ENCODE peak calls at places on chromosomes 7 and 10, in five cellular contexts. O, N, Y, P and Q are unnamed samples.

GRCh38 chr7:23685770-23686169 is 5.8 kb downstream of the FAM221A start:
- DNase-seq in Y (no peak), O (no peak), N (no peak), P (no peak), Q (no peak)

GRCh38 chr10:125482108-125482507 is 200.9 kb downstream of the TEX36 start:
- DNase-seq in Y (no peak), O (no peak), P (no peak), N (no peak), Q (no peak)

GRCh38 chr10:130194991-130195645 is 58.9 kb downstream of the GLRX3 start:
- DNase-seq in Y (no peak), N (no peak), O (no peak), P (no peak), Q (no peak)

GRCh38 chr10:49164587-49165188 is 23.5 kb downstream of the TMEM273 start:
- DNase-seq in N (no peak), O (no peak), Y (peak; percentile 92), P (peak; percentile 69), Q (no peak)

GRCh38 chr10:124185074-124185473 is 91.7 kb upstream of the CHST15 start:
- DNase-seq in P (no peak), O (no peak), Y (no peak), N (peak; percentile 65), Q (no peak)

GRCh38 chr10:86105640-86106039 is 261.0 kb downstream of the GRID1 start:
- DNase-seq in Y (no peak), N (peak; percentile 48), O (no peak), P (no peak), Q (no peak)

GRCh38 chr10:47413531-47414226 is 29.6 kb upstream of the ZNF488 start:
- DNase-seq in Y (no peak), O (no peak), P (no peak), N (peak; percentile 63), Q (no peak)

GRCh38 chr10:33355267-33355666 is 20.8 kb upstream of the NRP1 start:
- DNase-seq in Y (no peak), P (no peak), O (no peak), N (no peak), Q (no peak)

GRCh38 chr7:137592232-137592896 is 248.8 kb upstream of the PTN start:
- DNase-seq in O (peak; percentile 66), P (peak; percentile 70), N (peak; percentile 88), Y (peak; percentile 31), Q (no peak)

GRCh38 chr10:35545878-35546631 is 59.1 kb upstream of the GJD4 start:
- DNase-seq in P (no peak), O (no peak), Y (no peak), N (no peak), Q (peak; percentile 1)

GRCh38 chr10:68327889-68328786 is 3.7 kb upstream of the HNRNPH3 start:
- DNase-seq in N (no peak), P (no peak), Y (peak; percentile 64), O (no peak), Q (peak; percentile 59)

GRCh38 chr7:99500637-99501009 is 542 bp upstream of the ZNF394 start:
- DNase-seq in O (no peak), N (no peak), P (no peak), Y (no peak), Q (no peak)

GRCh38 chr7:124251616-124252015 is 218.7 kb upstream of the TMEM229A start:
- DNase-seq in Y (no peak), P (no peak), N (no peak), O (no peak), Q (no peak)

GRCh38 chr7:27198138-27198841 is 1.6 kb downstream of the HOXA13 start:
- DNase-seq in N (no peak), P (no peak), Y (no peak), O (no peak), Q (no peak)

GRCh38 chr7:101567231-101567630 is 61.9 kb downstream of the MYL10 start:
- DNase-seq in O (no peak), N (no peak), P (no peak), Y (no peak), Q (no peak)

GRCh38 chr10:125091891-125092290 is 68.5 kb downstream of the CTBP2 start:
- DNase-seq in N (no peak), P (no peak), Y (no peak), O (no peak), Q (no peak)

GRCh38 chr7:85025312-85025756 is 161.5 kb downstream of the SEMA3D start:
- DNase-seq in O (no peak), Y (no peak), N (no peak), P (no peak), Q (no peak)

GRCh38 chr7:80307251-80307856 is 172.7 kb downstream of the GNAI1 start:
- DNase-seq in P (no peak), Y (no peak), N (no peak), O (peak; percentile 36), Q (peak; percentile 41)

GRCh38 chr10:21207852-21208646 is 310.9 kb upstream of the NEBL start:
- DNase-seq in N (no peak), O (no peak), P (no peak), Y (no peak), Q (no peak)

GRCh38 chr7:71132521-71133231 is 732 bp downstream of the GALNT17 start:
- DNase-seq in P (peak; percentile 3), Y (no peak), O (no peak), N (no peak), Q (no peak)

DNA sequence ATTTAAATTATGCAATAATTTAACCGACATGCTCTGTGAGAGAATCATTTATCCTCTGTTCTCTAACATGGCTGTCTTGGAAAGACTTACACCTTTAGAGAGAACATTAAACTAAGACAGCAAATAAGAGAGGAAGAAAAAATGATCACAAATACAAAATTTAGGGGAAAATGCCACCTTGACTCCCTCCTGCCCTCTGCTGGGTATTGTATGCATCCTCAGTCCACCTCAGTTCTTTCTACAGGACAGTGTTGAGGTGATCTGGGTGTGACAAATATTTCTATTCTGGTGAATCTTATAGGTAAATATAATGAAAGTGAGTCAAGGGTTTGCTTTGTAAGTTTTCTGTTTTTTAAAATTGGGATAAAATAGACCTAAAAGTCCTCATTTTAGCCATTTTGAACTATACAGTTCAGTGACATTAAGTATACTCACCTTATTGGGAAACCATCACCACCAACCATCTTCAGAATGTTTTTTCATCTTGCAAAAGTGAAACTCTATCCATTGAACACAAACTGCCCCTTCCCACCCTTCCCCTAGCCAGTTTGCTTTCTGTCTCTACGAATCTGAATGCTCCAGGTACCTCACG is 61.5 kb upstream of the ELMO1 start:
- DNase-seq in O (no peak), N (no peak), Y (peak; percentile 6), P (peak; percentile 36), Q (no peak)
- TF ChIP-seq CTCF in O (no peak), N (peak; percentile 49), Y (peak; percentile 87), P (peak; percentile 74), Q (peak; percentile 37)

DNA sequence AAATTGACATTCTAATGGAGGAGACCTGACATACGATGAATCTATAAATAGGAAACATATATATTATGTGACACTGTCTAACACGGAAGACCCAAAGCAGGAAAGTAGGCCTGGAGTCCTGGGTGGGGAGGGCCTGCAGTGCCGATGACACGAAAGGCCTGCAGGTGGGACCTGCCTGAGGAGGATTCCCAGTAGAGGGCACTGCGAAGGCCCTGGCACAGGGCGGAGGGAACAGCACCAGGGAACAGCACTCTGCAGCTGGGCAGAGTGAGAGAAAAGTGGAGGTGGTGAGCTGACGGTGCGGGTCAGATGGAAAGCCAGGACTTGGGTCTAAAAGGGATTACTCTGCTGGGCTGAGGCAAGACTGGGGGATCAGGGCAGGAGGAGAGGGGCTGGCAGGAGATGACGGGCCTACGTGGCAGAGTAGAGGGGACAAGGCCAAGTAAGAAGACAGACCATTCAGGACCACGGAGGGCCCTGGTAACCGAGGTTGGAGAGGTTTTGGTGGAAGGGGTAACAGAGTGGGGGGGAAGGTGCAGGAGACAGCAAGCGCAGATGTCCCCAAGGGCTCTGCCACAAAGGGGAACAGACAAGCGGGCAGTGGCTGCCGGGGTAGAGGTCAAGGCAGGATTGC is 8.1 kb downstream of the ZNF746 start:
- DNase-seq in N (no peak), P (no peak), O (no peak), Y (no peak), Q (no peak)
- TF ChIP-seq CTCF in N (no peak), P (no peak), O (peak; percentile 18), Y (peak; percentile 49), Q (no peak)

GRCh38 chr7:118352854-118353453 is 128.4 kb downstream of the ANKRD7 start:
- DNase-seq in Y (peak; percentile 29), N (no peak), P (no peak), O (no peak), Q (no peak)
- TF ChIP-seq CTCF in Y (peak; percentile 68), N (peak; percentile 64), P (no peak), O (no peak), Q (no peak)

GRCh38 chr7:108875139-108875538 is 305.5 kb downstream of the DNAJB9 start:
- DNase-seq in Y (peak; percentile 8), O (peak; percentile 2), P (no peak), N (no peak), Q (no peak)
- TF ChIP-seq CTCF in Y (peak; percentile 71), O (peak; percentile 56), P (no peak), N (no peak), Q (no peak)

DNA sequence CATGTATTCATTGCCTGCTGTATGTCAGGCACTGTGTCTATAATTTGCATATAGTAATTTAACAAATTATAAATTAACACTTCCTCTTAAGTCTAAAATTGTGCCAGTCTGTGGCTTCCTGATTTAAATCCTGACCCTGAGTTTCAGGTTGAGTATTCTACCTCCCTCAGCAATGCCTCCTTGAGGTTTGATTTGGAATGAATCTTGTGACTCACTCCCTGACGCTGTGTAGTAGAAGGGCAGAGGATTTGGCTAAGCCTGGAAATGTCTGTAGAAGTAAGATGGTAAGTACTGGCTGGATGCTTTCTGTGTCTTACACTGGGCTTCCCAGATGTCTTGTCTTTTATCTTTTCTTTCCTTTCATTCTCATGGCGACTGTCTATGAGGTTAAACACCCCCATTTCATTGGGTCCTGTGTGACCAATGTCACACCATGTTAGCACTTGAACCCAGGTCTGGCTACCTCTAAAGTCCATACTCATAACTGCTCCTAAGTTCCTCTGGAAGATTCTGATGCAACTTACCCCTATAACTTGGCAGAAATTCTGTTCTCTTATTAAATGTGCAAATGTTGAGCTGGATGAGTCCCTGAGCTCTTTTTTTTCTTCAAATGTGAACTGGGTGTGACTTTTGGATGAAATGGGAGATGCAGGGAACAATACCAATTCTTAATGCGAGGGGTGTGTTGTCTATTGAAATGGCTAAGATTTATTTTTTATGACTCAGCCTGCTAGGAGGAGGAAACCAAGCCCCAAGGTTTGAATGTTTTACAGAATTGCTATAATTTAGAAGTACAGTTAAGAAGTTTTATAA is 48.5 kb downstream of the PLCE1 start:
- DNase-seq in Y (no peak), O (peak; percentile 25), N (no peak), P (no peak), Q (peak; percentile 66)
- TF ChIP-seq CTCF in Y (no peak), O (no peak), N (peak; percentile 30), P (no peak), Q (peak; percentile 30)

DNA sequence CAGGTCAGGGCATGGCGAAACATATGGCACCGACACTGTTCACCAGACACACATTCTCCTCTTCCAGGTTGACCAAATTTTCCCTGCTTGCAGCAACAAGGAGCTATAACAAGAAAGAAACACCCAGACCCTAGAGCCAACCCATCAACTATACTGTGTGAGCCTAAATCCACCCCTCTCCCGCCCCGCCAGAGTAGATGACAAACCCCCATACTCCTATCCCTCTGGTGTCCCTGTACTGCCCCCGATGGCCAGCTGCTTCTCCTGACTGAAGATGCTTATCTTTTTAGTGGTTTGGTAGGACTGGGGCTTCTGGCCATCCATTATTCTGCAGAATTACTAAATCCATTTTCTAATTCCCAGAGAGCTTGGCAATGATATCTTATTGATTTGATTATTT is 70.1 kb upstream of the EEPD1 start:
- DNase-seq in Y (no peak), P (no peak), O (no peak), N (no peak), Q (no peak)
- TF ChIP-seq CTCF in Y (no peak), P (no peak), O (no peak), N (peak; percentile 12), Q (no peak)